ENCODE peak calls at places on chromosomes 7 and 10, in five cellular contexts. O is activated CD4-positive, alpha-beta T cell treated with anti-CD3 and anti-CD28 coated beads for 24 hours; D is renal cortical epithelial cell; H is activated CD8-positive, alpha-beta memory T cell treated with anti-CD3 and anti-CD28 coated beads for 48 hours; N is fibroblast of lung. I is an unnamed sample.

GRCh38 chr10:31520982-31521381 is 202.0 kb downstream of the ZEB1 start:
- DNase-seq in H (no peak), O (no peak), N (no peak), D (no peak), I (no peak)

GRCh38 chr10:123643315-123643714 is 22.8 kb upstream of the GPR26 start:
- DNase-seq in O (no peak), N (no peak), H (no peak), D (no peak), I (no peak)

GRCh38 chr10:62577666-62578291 is 203.6 kb downstream of the ZNF365 start:
- DNase-seq in N (peak; percentile 93), H (no peak), O (no peak), D (no peak), I (no peak)

GRCh38 chr7:37732253-37732652 is 48.7 kb downstream of the GPR141 start:
- DNase-seq in N (no peak), D (peak; percentile 79), O (no peak), H (no peak), I (peak; percentile 10)

GRCh38 chr10:1486841-1487240 is 250.5 kb downstream of the ADARB2 start:
- DNase-seq in D (no peak), N (no peak), O (no peak), H (no peak), I (no peak)

GRCh38 chr7:52479990-52480389 is 555.4 kb upstream of the POM121L12 start:
- DNase-seq in O (no peak), N (no peak), H (no peak), D (no peak), I (no peak)

GRCh38 chr7:2037301-2037804 is 195.4 kb downstream of the MAD1L1 start:
- DNase-seq in N (no peak), H (no peak), O (no peak), D (no peak), I (peak; percentile 36)

GRCh38 chr10:25982107-25982506 is 48.1 kb downstream of the MYO3A start:
- DNase-seq in N (no peak), O (no peak), D (no peak), H (no peak), I (no peak)

GRCh38 chr10:48811917-48812316 is 127.2 kb downstream of the WDFY4 start:
- DNase-seq in H (no peak), N (peak; percentile 10), O (no peak), D (no peak), I (no peak)

GRCh38 chr7:128381161-128381821 is 19.8 kb upstream of the PRRT4 start:
- DNase-seq in N (no peak), D (no peak), O (peak; percentile 44), H (no peak), I (peak; percentile 59)

GRCh38 chr7:8724080-8724718 is 290.8 kb downstream of the NXPH1 start:
- DNase-seq in N (no peak), H (no peak), D (peak; percentile 7), O (peak; percentile 11), I (peak; percentile 2)

GRCh38 chr7:128886391-128887168 is 23.9 kb downstream of the ATP6V1F start:
- DNase-seq in O (no peak), N (no peak), H (no peak), D (no peak), I (no peak)

GRCh38 chr7:39898867-39899266 is 51.2 kb upstream of the CDK13 start:
- DNase-seq in N (no peak), D (no peak), H (no peak), O (no peak), I (no peak)

GRCh38 chr7:332646-333398 is 42.9 kb downstream of the FOXL3 start:
- DNase-seq in D (peak; percentile 25), O (peak; percentile 92), H (peak; percentile 96), N (peak; percentile 48), I (peak; percentile 95)

GRCh38 chr7:2863461-2864066 is 19.5 kb upstream of the GNA12 start:
- DNase-seq in H (peak; percentile 67), N (peak; percentile 98), D (peak; percentile 92), O (peak; percentile 57), I (peak; percentile 86)

GRCh38 chr10:120477723-120478270 is 20.8 kb downstream of the PLPP4 start:
- DNase-seq in N (peak; percentile 72), D (peak; percentile 13), O (no peak), H (no peak), I (no peak)

GRCh38 chr7:149690688-149691446 is 82.5 kb downstream of the ZNF467 start:
- DNase-seq in N (peak; percentile 70), D (peak; percentile 59), O (no peak), H (no peak), I (no peak)

GRCh38 chr7:8125680-8126444 is 136.1 kb downstream of the ICA1 start:
- DNase-seq in D (no peak), N (no peak), H (peak; percentile 63), O (peak; percentile 55), I (peak; percentile 80)

GRCh38 chr10:104816501-104816900 is 175.4 kb downstream of the SORCS3 start:
- DNase-seq in O (no peak), N (no peak), D (peak; percentile 82), H (no peak), I (no peak)

GRCh38 chr10:48551796-48552591 is 52.9 kb downstream of the ARHGAP22 start:
- DNase-seq in O (no peak), N (peak; percentile 34), D (peak; percentile 34), H (no peak), I (peak; percentile 22)

GRCh38 chr10:107031981-107032699 is 132.4 kb downstream of the SORCS1 start:
- DNase-seq in N (no peak), D (no peak), H (no peak), O (no peak), I (no peak)

GRCh38 chr10:102324061-102324460 is 71.4 kb upstream of the NFKB2 start:
- DNase-seq in D (no peak), N (no peak), O (no peak), H (no peak), I (no peak)

GRCh38 chr10:18665815-18666558 is 6.8 kb downstream of the ARL5B start:
- DNase-seq in H (no peak), N (peak; percentile 51), D (no peak), O (no peak), I (no peak)

GRCh38 chr7:131026297-131027003 is 292.4 kb upstream of the KLF14 start:
- DNase-seq in H (no peak), D (peak; percentile 56), N (peak; percentile 83), O (no peak), I (no peak)

GRCh38 chr10:73824146-73824725 is 12.8 kb upstream of the NDST2 start:
- DNase-seq in N (no peak), H (no peak), O (no peak), D (no peak), I (no peak)

GRCh38 chr7:22782616-22783232 is 39.9 kb downstream of the TOMM7 start:
- DNase-seq in N (peak; percentile 37), H (peak; percentile 43), O (peak; percentile 77), D (peak; percentile 50), I (peak; percentile 77)

I was measured in activated T-cell treated with anti-CD3 and anti-CD28 coated beads, Interleukin-2, amount 50 U/mL, for 72 hours.